ENCODE peak calls at places on chromosomes 4 and X, in seven cellular contexts. I is endothelial cell of umbilical vein, A is Peyer's patch, B is thoracic aorta, Z is GM06990, H is PC-9, O is lower lobe of right lung. U is an unnamed sample.

GRCh38 chr4:130099159-130099558 is 1003.2 kb downstream of the C4orf33 start:
- DNase-seq in I (no peak), A (no peak), B (no peak), Z (no peak), H (no peak), O (no peak), U (no peak)

GRCh38 chr4:47490550-47490949 is 5.5 kb downstream of the ATP10D start:
- DNase-seq in I (peak), A (no peak), B (no peak), Z (no peak), H (no peak), O (no peak), U (peak)

GRCh38 chr4:119543187-119543586 is 85.4 kb downstream of the PDE5A start:
- DNase-seq in I (no peak), A (no peak), B (no peak), Z (no peak), H (no peak), O (no peak), U (no peak)

GRCh38 chr4:8525383-8526120 is 54.6 kb upstream of the GPR78 start:
- DNase-seq in I (no peak), A (no peak), B (no peak), Z (no peak), H (no peak), O (no peak), U (no peak)

GRCh38 chrX:10199212-10199611 is 42.4 kb downstream of the CLCN4 start:
- DNase-seq in I (peak), A (peak), B (no peak), Z (peak), H (no peak), O (peak), U (no peak)

GRCh38 chr4:152047451-152047850 is 286.6 kb upstream of the GATB start:
- DNase-seq in I (no peak), A (no peak), B (no peak), Z (no peak), H (no peak), O (no peak), U (no peak)

GRCh38 chr4:121127100-121127499 is 37.0 kb downstream of the TNIP3 start:
- DNase-seq in I (no peak), A (no peak), B (no peak), Z (no peak), H (no peak), O (no peak), U (no peak)

GRCh38 chr4:30269850-30270249 is 450.3 kb upstream of the PCDH7 start:
- DNase-seq in I (peak), A (no peak), B (no peak), Z (no peak), H (no peak), O (no peak), U (no peak)

GRCh38 chr4:139144161-139144859 is 32.7 kb downstream of the ELF2 start:
- DNase-seq in I (no peak), A (no peak), B (no peak), Z (no peak), H (no peak), O (peak), U (no peak)

GRCh38 chrX:148422531-148422930 is 77.9 kb upstream of the AFF2 start:
- DNase-seq in I (no peak), A (no peak), B (no peak), Z (no peak), H (no peak), O (no peak), U (no peak)

GRCh38 chr4:25321703-25322102 is 9.1 kb downstream of the ZCCHC4 start:
- DNase-seq in I (no peak), A (no peak), B (no peak), Z (no peak), H (no peak), O (no peak), U (no peak)

GRCh38 chrX:71184092-71184491 is 38.9 kb upstream of the GJB1 start:
- DNase-seq in I (no peak), A (no peak), B (no peak), Z (no peak), H (no peak), O (no peak), U (no peak)

GRCh38 chr4:11741190-11741652 is 312.5 kb upstream of the HS3ST1 start:
- DNase-seq in I (peak), A (no peak), B (no peak), Z (no peak), H (peak), O (no peak), U (no peak)

GRCh38 chr4:57193996-57194675 is 84.0 kb upstream of the IGFBP7 start:
- DNase-seq in I (no peak), A (no peak), B (no peak), Z (no peak), H (no peak), O (no peak), U (no peak)

GRCh38 chrX:149937881-149938426 is 337 bp downstream of the EOLA2 start:
- DNase-seq in I (no peak), A (peak), B (no peak), Z (no peak), H (no peak), O (peak), U (no peak)

DNA sequence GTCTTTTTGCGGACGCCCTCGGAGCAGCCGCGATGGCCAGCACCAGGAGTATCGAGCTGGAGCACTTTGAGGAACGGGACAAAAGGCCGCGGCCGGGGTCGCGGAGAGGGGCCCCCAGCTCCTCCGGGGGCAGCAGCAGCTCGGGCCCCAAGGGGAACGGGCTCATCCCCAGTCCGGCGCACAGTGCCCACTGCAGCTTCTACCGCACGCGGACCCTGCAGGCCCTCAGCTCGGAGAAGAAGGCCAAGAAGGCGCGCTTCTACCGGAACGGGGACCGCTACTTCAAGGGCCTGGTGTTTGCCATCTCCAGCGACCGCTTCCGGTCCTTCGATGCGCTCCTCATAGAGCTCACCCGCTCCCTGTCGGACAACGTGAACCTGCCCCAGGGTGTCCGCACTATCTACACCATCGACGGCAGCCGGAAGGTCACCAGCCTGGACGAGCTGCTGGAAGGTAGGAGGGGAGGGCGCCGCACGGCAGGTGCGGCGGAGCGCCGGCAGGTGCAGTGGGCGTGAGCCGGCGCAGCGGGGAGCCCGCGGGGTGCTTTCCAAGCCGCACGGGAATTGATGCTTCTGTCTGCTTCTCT is 844 bp downstream of the DCLK2 start:
- DNase-seq in I (no peak), A (peak), B (no peak), Z (peak), H (no peak), O (peak), U (no peak)
- H3K4me3 ChIP-seq in I (peak), A (peak), B (peak), Z (peak), H (peak), O (peak), U (peak)

GRCh38 chr4:110900206-110900769 is 277.4 kb upstream of the PITX2 start:
- DNase-seq in I (no peak), A (no peak), B (no peak), Z (no peak), H (no peak), O (no peak), U (peak)
- TF ChIP-seq CTCF in I (no peak), A (no peak), B (no peak), Z (no peak), H (no peak), O (no peak), U (no peak)

GRCh38 chr4:9679704-9680478 is 101.5 kb upstream of the DRD5 start:
- DNase-seq in I (no peak), A (no peak), B (no peak), Z (no peak), H (no peak), O (no peak), U (no peak)
- H3K4me3 ChIP-seq in I (no peak), A (no peak), B (no peak), Z (no peak), H (no peak), O (no peak), U (no peak)

DNA sequence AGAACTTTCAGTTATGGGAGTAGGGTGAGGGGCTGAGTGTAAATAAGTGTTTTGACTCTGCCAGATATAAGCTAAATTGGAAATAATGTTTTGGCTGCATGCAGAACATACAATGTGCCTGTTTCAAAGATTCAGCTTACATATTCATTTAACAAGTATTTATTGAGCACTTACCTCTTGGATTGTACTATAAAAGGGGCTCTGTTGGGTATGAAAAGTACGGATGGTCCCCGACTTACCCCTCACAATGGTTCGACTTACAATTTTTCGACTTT is 799 bp upstream of the AIFM1 start:
- DNase-seq in I (no peak), A (no peak), B (no peak), Z (no peak), H (no peak), O (no peak), U (no peak)
- TF ChIP-seq CTCF in I (no peak), A (no peak), B (no peak), Z (no peak), H (no peak), O (no peak), U (no peak)

GRCh38 chrX:69263421-69263820 is 98.2 kb upstream of the PJA1 start:
- DNase-seq in I (no peak), A (no peak), B (no peak), Z (no peak), H (no peak), O (no peak), U (no peak)
- H3K4me3 ChIP-seq in I (no peak), A (no peak), B (no peak), Z (no peak), H (no peak), O (no peak), U (no peak)

GRCh38 chr4:114184901-114185300 is 205.5 kb upstream of the ARSJ start:
- DNase-seq in I (no peak), A (no peak), B (no peak), Z (no peak), H (no peak), O (no peak), U (no peak)

GRCh38 chr4:114178392-114178791 is 198.9 kb upstream of the ARSJ start:
- DNase-seq in I (peak), A (no peak), B (no peak), Z (no peak), H (no peak), O (no peak), U (no peak)

DNA sequence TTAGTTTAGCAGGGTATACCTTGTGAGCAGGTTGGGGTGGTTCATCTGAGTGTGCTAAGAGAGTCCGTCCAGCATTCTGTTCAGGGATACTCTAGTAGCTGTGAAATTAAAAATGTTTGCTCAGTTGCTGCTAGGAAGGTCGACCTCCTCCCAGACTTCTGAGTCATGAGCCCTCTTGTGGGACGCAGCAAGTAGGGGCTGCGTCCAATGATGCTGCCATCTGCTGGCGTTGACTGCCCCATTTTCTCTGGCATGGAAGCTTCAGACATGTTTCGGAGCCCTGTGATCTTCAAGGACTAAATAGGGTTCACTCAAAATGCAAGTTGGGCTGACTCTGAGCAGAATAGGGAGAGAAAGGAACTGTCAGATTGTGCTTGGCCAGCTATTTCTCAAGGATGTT is 201.0 kb upstream of the ARSJ start:
- DNase-seq in I (peak), A (peak), B (peak), Z (no peak), H (no peak), O (no peak), U (peak)
- TF ChIP-seq CTCF in I (peak), A (no peak), B (peak), Z (peak), H (peak), O (peak), U (peak)